ENCODE peak calls at places on chromosome 7, in ten cellular contexts. H, U, P, X, E, T, M, Y, A and G are unnamed samples.

GRCh38 chr7:135525426-135525825 is 15.5 kb upstream of the CNOT4 start:
- DNase-seq in H (no peak), U (no peak), P (no peak), X (no peak), E (no peak), T (no peak), M (no peak), Y (no peak), A (no peak), G (no peak)

GRCh38 chr7:138992052-138992531 is 10.9 kb upstream of the KIAA1549 start:
- DNase-seq in H (no peak), U (no peak), P (no peak), X (no peak), E (no peak), T (no peak), M (no peak), Y (no peak), A (no peak), G (no peak)

GRCh38 chr7:45082031-45082830 is 6.5 kb downstream of the NACAD start:
- DNase-seq in H (no peak), U (peak), P (no peak), X (no peak), E (no peak), T (peak), M (no peak), Y (peak), A (no peak), G (peak)

GRCh38 chr7:44291066-44291732 is 34.2 kb downstream of the CAMK2B start:
- DNase-seq in H (no peak), U (peak), P (no peak), X (peak), E (no peak), T (peak), M (peak), Y (peak), A (peak), G (peak)

GRCh38 chr7:152675761-152676636 is at the start of gene XRCC2:
- DNase-seq in H (peak), U (peak), P (peak), X (peak), E (peak), T (peak), M (peak), Y (peak), A (peak), G (peak)

GRCh38 chr7:67377939-67378862 is 381.6 kb downstream of the TYW1 start:
- DNase-seq in H (peak), U (peak), P (peak), X (peak), E (peak), T (peak), M (peak), Y (peak), A (peak), G (peak)

GRCh38 chr7:91852263-91852741 is 28.2 kb downstream of the MTERF1 start:
- DNase-seq in H (no peak), U (no peak), P (no peak), X (no peak), E (no peak), T (peak), M (no peak), Y (no peak), A (no peak), G (no peak)

GRCh38 chr7:78770422-78771410 is 682.8 kb downstream of the MAGI2 start:
- DNase-seq in H (peak), U (no peak), P (peak), X (no peak), E (no peak), T (peak), M (no peak), Y (no peak), A (no peak), G (no peak)

GRCh38 chr7:139639563-139639962 is 116.1 kb downstream of the CLEC2L start:
- DNase-seq in H (no peak), U (no peak), P (no peak), X (peak), E (no peak), T (no peak), M (no peak), Y (no peak), A (no peak), G (no peak)

GRCh38 chr7:55043691-55044090 is 24.9 kb downstream of the EGFR start:
- DNase-seq in H (no peak), U (no peak), P (no peak), X (no peak), E (peak), T (no peak), M (no peak), Y (no peak), A (no peak), G (no peak)

GRCh38 chr7:45920543-45921380 is at the start of gene IGFBP3:
- DNase-seq in H (no peak), U (peak), P (peak), X (peak), E (peak), T (peak), M (peak), Y (no peak), A (no peak), G (no peak)

GRCh38 chr7:49166441-49166840 is 242.1 kb downstream of the CDC14C start:
- DNase-seq in H (no peak), U (no peak), P (no peak), X (no peak), E (no peak), T (peak), M (no peak), Y (no peak), A (no peak), G (no peak)

GRCh38 chr7:150990416-150991186 is at the start of gene NOS3:
- DNase-seq in H (no peak), U (no peak), P (no peak), X (no peak), E (no peak), T (no peak), M (no peak), Y (peak), A (no peak), G (no peak)

GRCh38 chr7:74092964-74093339 is 9.3 kb downstream of the LIMK1 start:
- DNase-seq in H (no peak), U (peak), P (no peak), X (peak), E (no peak), T (no peak), M (no peak), Y (peak), A (no peak), G (peak)

GRCh38 chr7:109375857-109376256 is 806.2 kb downstream of the DNAJB9 start:
- DNase-seq in H (no peak), U (no peak), P (no peak), X (no peak), E (no peak), T (no peak), M (no peak), Y (no peak), A (no peak), G (no peak)

GRCh38 chr7:20484366-20484765 is 131.1 kb upstream of the ABCB5 start:
- DNase-seq in H (no peak), U (no peak), P (no peak), X (no peak), E (no peak), T (no peak), M (no peak), Y (no peak), A (no peak), G (no peak)

GRCh38 chr7:155985518-155986427 is 173.5 kb upstream of the SHH start:
- DNase-seq in H (no peak), U (peak), P (no peak), X (no peak), E (no peak), T (no peak), M (peak), Y (no peak), A (peak), G (peak)

GRCh38 chr7:129843982-129844840 is 108.5 kb downstream of the UBE2H start:
- DNase-seq in H (no peak), U (no peak), P (peak), X (no peak), E (no peak), T (no peak), M (no peak), Y (no peak), A (no peak), G (no peak)

GRCh38 chr7:150373049-150373801 is 4.6 kb downstream of the REPIN1 start:
- DNase-seq in H (no peak), U (no peak), P (no peak), X (peak), E (no peak), T (no peak), M (no peak), Y (no peak), A (peak), G (peak)

GRCh38 chr7:23972057-23972456 is 262.0 kb downstream of the STK31 start:
- DNase-seq in H (no peak), U (no peak), P (no peak), X (no peak), E (no peak), T (no peak), M (no peak), Y (no peak), A (no peak), G (no peak)

GRCh38 chr7:28503396-28503795 is 91.1 kb downstream of the CREB5 start:
- DNase-seq in H (no peak), U (no peak), P (no peak), X (no peak), E (no peak), T (no peak), M (no peak), Y (no peak), A (no peak), G (no peak)

GRCh38 chr7:98348726-98349474 is 52.0 kb downstream of the BAIAP2L1 start:
- DNase-seq in H (no peak), U (peak), P (peak), X (no peak), E (no peak), T (no peak), M (no peak), Y (no peak), A (no peak), G (no peak)

GRCh38 chr7:101747058-101747617 is 70.3 kb upstream of the CUX1 start:
- DNase-seq in H (no peak), U (no peak), P (no peak), X (no peak), E (no peak), T (no peak), M (no peak), Y (no peak), A (no peak), G (no peak)

GRCh38 chr7:76364198-76364584 is 5.4 kb upstream of the YWHAG start:
- DNase-seq in H (no peak), U (no peak), P (no peak), X (peak), E (peak), T (no peak), M (no peak), Y (no peak), A (peak), G (peak)

GRCh38 chr7:98922392-98923107 is 44.2 kb downstream of the TRRAP start:
- DNase-seq in H (no peak), U (no peak), P (no peak), X (no peak), E (no peak), T (no peak), M (no peak), Y (no peak), A (no peak), G (no peak)

GRCh38 chr7:27611043-27611442 is 51.6 kb downstream of the HIBADH start:
- DNase-seq in H (no peak), U (no peak), P (peak), X (no peak), E (peak), T (peak), M (no peak), Y (no peak), A (no peak), G (no peak)